ENCODE peak calls at places on chromosome 9, in eight cellular contexts. One of them, this sample, is unnamed.

GRCh38 chr9:135929656-135930445 is 22.5 kb upstream of the CAMSAP1 start:
- DNase-seq in K562: no peak
- DNase-seq in H9: no peak
- DNase-seq in A549: no peak
- DNase-seq in fibroblast of lung: no peak
- DNase-seq in body of pancreas: no peak
- DNase-seq in tibial artery: no peak
- DNase-seq in testis: no peak
- DNase-seq in this sample: no peak

GRCh38 chr9:16828335-16829281 is 41.9 kb downstream of the BNC2 start:
- DNase-seq in body of pancreas: peak
- DNase-seq in A549: no peak
- DNase-seq in testis: peak
- DNase-seq in tibial artery: peak
- DNase-seq in K562: no peak
- DNase-seq in H9: peak
- DNase-seq in fibroblast of lung: peak
- DNase-seq in this sample: no peak

GRCh38 chr9:127970401-127971313 is 10.1 kb downstream of the EEIG1 start:
- DNase-seq in tibial artery: no peak
- DNase-seq in A549: no peak
- DNase-seq in body of pancreas: no peak
- DNase-seq in K562: no peak
- DNase-seq in H9: no peak
- DNase-seq in testis: no peak
- DNase-seq in fibroblast of lung: no peak
- DNase-seq in this sample: peak

GRCh38 chr9:2085719-2086515 is 70.8 kb downstream of the SMARCA2 start:
- DNase-seq in fibroblast of lung: peak
- DNase-seq in A549: no peak
- DNase-seq in testis: no peak
- DNase-seq in tibial artery: no peak
- DNase-seq in H9: no peak
- DNase-seq in K562: no peak
- DNase-seq in body of pancreas: no peak
- DNase-seq in this sample: no peak

GRCh38 chr9:131697097-131697496 is 42.8 kb downstream of the RAPGEF1 start:
- DNase-seq in fibroblast of lung: peak
- DNase-seq in testis: peak
- DNase-seq in A549: no peak
- DNase-seq in body of pancreas: no peak
- DNase-seq in H9: peak
- DNase-seq in tibial artery: no peak
- DNase-seq in K562: no peak
- DNase-seq in this sample: no peak

GRCh38 chr9:122050167-122050566 is 42.9 kb downstream of the TTLL11 start:
- DNase-seq in H9: no peak
- DNase-seq in tibial artery: no peak
- DNase-seq in A549: no peak
- DNase-seq in testis: no peak
- DNase-seq in fibroblast of lung: no peak
- DNase-seq in K562: no peak
- DNase-seq in body of pancreas: no peak
- DNase-seq in this sample: no peak

GRCh38 chr9:87280421-87280820 is 217.2 kb upstream of the DAPK1 start:
- DNase-seq in K562: no peak
- DNase-seq in tibial artery: no peak
- DNase-seq in testis: no peak
- DNase-seq in fibroblast of lung: peak
- DNase-seq in body of pancreas: no peak
- DNase-seq in A549: no peak
- DNase-seq in H9: no peak
- DNase-seq in this sample: no peak

GRCh38 chr9:90097237-90097636 is 492.4 kb downstream of the GADD45G start:
- DNase-seq in tibial artery: no peak
- DNase-seq in H9: no peak
- DNase-seq in fibroblast of lung: no peak
- DNase-seq in A549: no peak
- DNase-seq in K562: no peak
- DNase-seq in body of pancreas: no peak
- DNase-seq in testis: no peak
- DNase-seq in this sample: no peak

GRCh38 chr9:3879731-3880493 is 354.1 kb upstream of the RFX3 start:
- DNase-seq in body of pancreas: no peak
- DNase-seq in A549: no peak
- DNase-seq in fibroblast of lung: no peak
- DNase-seq in tibial artery: no peak
- DNase-seq in K562: no peak
- DNase-seq in H9: no peak
- DNase-seq in testis: no peak
- DNase-seq in this sample: no peak

GRCh38 chr9:82524407-82524806 is 535.8 kb downstream of the SPATA31D1 start:
- DNase-seq in K562: no peak
- DNase-seq in A549: no peak
- DNase-seq in testis: no peak
- DNase-seq in fibroblast of lung: no peak
- DNase-seq in body of pancreas: no peak
- DNase-seq in H9: no peak
- DNase-seq in tibial artery: no peak
- DNase-seq in this sample: no peak

GRCh38 chr9:124511891-124512805 is 4.9 kb upstream of the NR5A1 start:
- DNase-seq in body of pancreas: no peak
- DNase-seq in fibroblast of lung: no peak
- DNase-seq in H9: peak
- DNase-seq in testis: no peak
- DNase-seq in tibial artery: no peak
- DNase-seq in A549: no peak
- DNase-seq in K562: peak
- DNase-seq in this sample: no peak

GRCh38 chr9:130297371-130297770 is 31.8 kb downstream of the HMCN2 start:
- DNase-seq in body of pancreas: no peak
- DNase-seq in A549: no peak
- DNase-seq in fibroblast of lung: no peak
- DNase-seq in K562: no peak
- DNase-seq in testis: peak
- DNase-seq in H9: no peak
- DNase-seq in tibial artery: no peak
- DNase-seq in this sample: no peak

GRCh38 chr9:94894111-94894699 is 167.7 kb downstream of the AOPEP start:
- DNase-seq in testis: no peak
- DNase-seq in fibroblast of lung: peak
- DNase-seq in body of pancreas: no peak
- DNase-seq in H9: no peak
- DNase-seq in tibial artery: no peak
- DNase-seq in A549: no peak
- DNase-seq in K562: no peak
- DNase-seq in this sample: no peak

GRCh38 chr9:90009447-90009846 is 404.6 kb downstream of the GADD45G start:
- DNase-seq in H9: no peak
- DNase-seq in fibroblast of lung: no peak
- DNase-seq in body of pancreas: no peak
- DNase-seq in K562: no peak
- DNase-seq in tibial artery: peak
- DNase-seq in testis: no peak
- DNase-seq in A549: no peak
- DNase-seq in this sample: no peak

GRCh38 chr9:1053848-1054365 is 3.8 kb downstream of the DMRT2 start:
- DNase-seq in tibial artery: no peak
- DNase-seq in body of pancreas: no peak
- DNase-seq in A549: no peak
- DNase-seq in H9: no peak
- DNase-seq in testis: no peak
- DNase-seq in K562: no peak
- DNase-seq in fibroblast of lung: no peak
- DNase-seq in this sample: no peak

GRCh38 chr9:76895186-76895585 is 10.7 kb downstream of the PRUNE2 start:
- DNase-seq in H9: no peak
- DNase-seq in tibial artery: peak
- DNase-seq in testis: no peak
- DNase-seq in A549: no peak
- DNase-seq in K562: no peak
- DNase-seq in body of pancreas: no peak
- DNase-seq in fibroblast of lung: peak
- DNase-seq in this sample: no peak

GRCh38 chr9:125966959-125967711 is 220.0 kb downstream of the PBX3 start:
- DNase-seq in K562: no peak
- DNase-seq in H9: no peak
- DNase-seq in tibial artery: no peak
- DNase-seq in testis: no peak
- DNase-seq in A549: no peak
- DNase-seq in body of pancreas: no peak
- DNase-seq in fibroblast of lung: peak
- DNase-seq in this sample: no peak
- TF ChIP-seq CTCF in K562: no peak
- TF ChIP-seq CTCF in H9: no peak
- TF ChIP-seq CTCF in tibial artery: no peak
- TF ChIP-seq CTCF in testis: no peak
- TF ChIP-seq CTCF in A549: no peak
- TF ChIP-seq CTCF in body of pancreas: no peak
- TF ChIP-seq CTCF in fibroblast of lung: no peak
- TF ChIP-seq CTCF in this sample: no peak

GRCh38 chr9:18496586-18496985 is 22.6 kb downstream of the ADAMTSL1 start:
- DNase-seq in K562: no peak
- DNase-seq in tibial artery: no peak
- DNase-seq in A549: no peak
- DNase-seq in testis: no peak
- DNase-seq in body of pancreas: no peak
- DNase-seq in H9: no peak
- DNase-seq in fibroblast of lung: no peak
- DNase-seq in this sample: no peak
- H3K27ac ChIP-seq in K562: no peak
- H3K27ac ChIP-seq in tibial artery: no peak
- H3K27ac ChIP-seq in A549: no peak
- H3K27ac ChIP-seq in testis: no peak
- H3K27ac ChIP-seq in body of pancreas: no peak
- H3K27ac ChIP-seq in H9: no peak
- H3K27ac ChIP-seq in fibroblast of lung: no peak
- H3K27ac ChIP-seq in this sample: no peak

GRCh38 chr9:96062051-96062450 is 186.6 kb downstream of the ERCC6L2 start:
- DNase-seq in A549: no peak
- DNase-seq in tibial artery: no peak
- DNase-seq in body of pancreas: no peak
- DNase-seq in testis: no peak
- DNase-seq in H9: no peak
- DNase-seq in K562: no peak
- DNase-seq in fibroblast of lung: no peak
- DNase-seq in this sample: no peak

GRCh38 chr9:96062854-96063253 is 187.4 kb downstream of the ERCC6L2 start:
- DNase-seq in K562: no peak
- DNase-seq in A549: no peak
- DNase-seq in fibroblast of lung: no peak
- DNase-seq in tibial artery: no peak
- DNase-seq in H9: no peak
- DNase-seq in body of pancreas: no peak
- DNase-seq in testis: no peak
- DNase-seq in this sample: no peak

GRCh38 chr9:96058218-96058617 is 182.7 kb downstream of the ERCC6L2 start:
- DNase-seq in A549: no peak
- DNase-seq in fibroblast of lung: no peak
- DNase-seq in H9: no peak
- DNase-seq in testis: no peak
- DNase-seq in K562: no peak
- DNase-seq in body of pancreas: no peak
- DNase-seq in tibial artery: no peak
- DNase-seq in this sample: no peak

GRCh38 chr9:96064838-96065481 is 189.5 kb downstream of the ERCC6L2 start:
- DNase-seq in K562: no peak
- DNase-seq in A549: no peak
- DNase-seq in H9: no peak
- DNase-seq in tibial artery: no peak
- DNase-seq in fibroblast of lung: no peak
- DNase-seq in body of pancreas: no peak
- DNase-seq in testis: no peak
- DNase-seq in this sample: no peak

DNA sequence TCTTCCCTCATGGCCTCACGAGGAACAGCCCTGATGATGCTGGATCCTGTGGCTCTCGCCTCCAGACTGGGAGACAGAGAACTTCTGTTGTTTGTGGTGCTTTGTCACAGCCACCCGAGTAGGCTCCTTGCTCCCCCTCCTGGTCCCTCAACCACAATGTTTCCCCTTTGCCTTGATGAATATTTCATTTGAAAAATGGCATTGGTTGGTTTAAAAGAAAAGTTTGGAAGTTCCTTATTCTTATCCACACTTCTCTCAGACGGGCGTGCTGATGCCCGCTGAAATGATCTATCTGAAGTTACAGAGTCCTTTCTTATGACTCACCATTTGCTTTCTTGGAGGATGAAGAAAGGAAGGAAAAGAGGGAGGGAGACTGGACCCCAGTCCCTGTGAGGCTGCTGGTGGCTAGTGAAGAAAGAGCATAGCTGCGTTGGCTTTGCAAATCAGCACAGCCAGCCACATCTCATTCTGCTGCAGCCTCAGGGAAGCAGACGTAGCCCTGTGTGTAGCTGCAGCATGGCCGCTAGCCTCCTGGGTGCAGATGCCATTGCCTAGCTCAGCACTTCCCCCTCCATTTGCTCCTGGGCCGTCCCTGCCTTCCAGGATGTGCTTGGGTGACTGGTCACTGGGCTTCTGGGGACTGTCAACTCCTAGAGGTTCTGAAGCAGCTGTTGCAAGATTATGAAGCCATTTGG is 185.9 kb downstream of the ERCC6L2 start:
- DNase-seq in testis: peak
- DNase-seq in tibial artery: no peak
- DNase-seq in body of pancreas: peak
- DNase-seq in H9: peak
- DNase-seq in A549: peak
- DNase-seq in K562: peak
- DNase-seq in fibroblast of lung: peak
- DNase-seq in this sample: peak
- TF ChIP-seq CTCF in testis: peak
- TF ChIP-seq CTCF in tibial artery: peak
- TF ChIP-seq CTCF in body of pancreas: peak
- TF ChIP-seq CTCF in H9: peak
- TF ChIP-seq CTCF in A549: peak
- TF ChIP-seq CTCF in K562: peak
- TF ChIP-seq CTCF in fibroblast of lung: peak
- TF ChIP-seq CTCF in this sample: peak

DNA sequence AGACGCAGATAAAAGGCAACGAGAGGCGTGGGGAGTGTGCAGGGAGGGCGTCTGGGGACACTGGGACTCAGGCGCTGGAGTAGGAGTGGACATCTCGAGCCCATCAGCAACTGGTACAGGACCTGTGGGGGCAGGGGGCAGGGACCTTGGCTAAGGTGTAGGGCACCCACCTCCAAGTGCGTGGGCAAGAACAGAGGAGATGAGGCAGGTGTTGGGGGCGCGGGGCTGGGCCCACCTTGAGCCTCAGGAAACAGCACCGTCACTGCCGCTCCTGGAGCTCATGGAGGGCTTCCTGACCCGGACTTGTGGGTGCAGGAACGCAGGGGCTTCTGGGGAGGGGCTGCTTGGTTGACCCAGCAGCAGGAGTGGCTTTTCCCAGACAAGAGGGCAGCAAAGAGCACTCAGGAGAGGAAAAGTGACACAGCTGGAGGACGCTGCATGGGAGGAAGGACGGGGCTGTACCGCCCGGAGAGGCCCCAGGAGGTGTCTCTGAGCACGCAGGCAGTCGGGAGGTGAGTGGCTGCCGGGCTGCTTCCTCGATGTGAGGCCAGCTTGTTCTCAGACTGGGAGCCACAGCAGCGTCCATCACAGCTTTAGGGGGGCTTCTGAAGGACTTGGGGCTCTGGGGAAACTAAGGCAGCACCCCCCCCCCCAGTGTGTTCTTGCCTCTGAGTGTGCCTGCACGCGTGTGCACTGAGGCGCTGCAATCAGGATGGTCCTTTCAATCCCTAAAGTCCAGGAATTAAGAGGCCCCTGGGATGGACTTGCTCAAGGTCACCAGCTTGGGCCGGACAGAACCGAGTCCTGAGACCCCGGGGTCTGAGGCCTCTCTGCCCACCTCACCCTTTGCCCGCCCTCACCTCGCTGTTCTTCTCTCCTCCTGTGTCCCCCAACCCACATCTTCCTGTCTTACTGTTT is 33.3 kb downstream of the FAM163B start:
- DNase-seq in testis: no peak
- DNase-seq in A549: no peak
- DNase-seq in fibroblast of lung: no peak
- DNase-seq in K562: no peak
- DNase-seq in tibial artery: no peak
- DNase-seq in body of pancreas: no peak
- DNase-seq in H9: no peak
- DNase-seq in this sample: no peak
- H3K27ac ChIP-seq in testis: no peak
- H3K27ac ChIP-seq in A549: no peak
- H3K27ac ChIP-seq in fibroblast of lung: no peak
- H3K27ac ChIP-seq in K562: no peak
- H3K27ac ChIP-seq in tibial artery: no peak
- H3K27ac ChIP-seq in body of pancreas: no peak
- H3K27ac ChIP-seq in H9: no peak
- H3K27ac ChIP-seq in this sample: no peak

This sample was measured in CD4-positive, alpha-beta T cell.